ENCODE peak calls at places on chromosomes 11 and 22, in seven cellular contexts. One of them, this sample, is unnamed.

GRCh38 chr11:110428956-110429613 is 663 bp upstream of the FDX1 start:
- DNase-seq in RKO: no peak
- DNase-seq in activated T-cell treated with anti-CD3 and anti-CD28 coated beads for 1 hour: no peak
- DNase-seq in glutamatergic neuron: no peak
- DNase-seq in HS-27A: no peak
- DNase-seq in NCI-H1092 treated with DMSO at 0.1 percent for 48 hours: no peak
- DNase-seq in activated effector memory CD4-positive, alpha-beta T cell treated with anti-CD3 and anti-CD28 coated beads, Interleukin-2, amount 50 U/mL, for 16 hours: no peak
- DNase-seq in this sample: no peak

GRCh38 chr11:12087075-12087775 is 23.2 kb upstream of the MICAL2 start:
- DNase-seq in RKO: peak
- DNase-seq in activated T-cell treated with anti-CD3 and anti-CD28 coated beads for 1 hour: peak
- DNase-seq in glutamatergic neuron: no peak
- DNase-seq in HS-27A: peak
- DNase-seq in NCI-H1092 treated with DMSO at 0.1 percent for 48 hours: no peak
- DNase-seq in activated effector memory CD4-positive, alpha-beta T cell treated with anti-CD3 and anti-CD28 coated beads, Interleukin-2, amount 50 U/mL, for 16 hours: peak
- DNase-seq in this sample: no peak

GRCh38 chr22:30694638-30695350 is at the start of gene OSBP2:
- DNase-seq in RKO: peak
- DNase-seq in activated T-cell treated with anti-CD3 and anti-CD28 coated beads for 1 hour: peak
- DNase-seq in glutamatergic neuron: peak
- DNase-seq in HS-27A: no peak
- DNase-seq in NCI-H1092 treated with DMSO at 0.1 percent for 48 hours: peak
- DNase-seq in activated effector memory CD4-positive, alpha-beta T cell treated with anti-CD3 and anti-CD28 coated beads, Interleukin-2, amount 50 U/mL, for 16 hours: peak
- DNase-seq in this sample: no peak

GRCh38 chr11:11218287-11218986 is 134.6 kb downstream of the CSNK2A3 start:
- DNase-seq in RKO: no peak
- DNase-seq in activated T-cell treated with anti-CD3 and anti-CD28 coated beads for 1 hour: no peak
- DNase-seq in glutamatergic neuron: no peak
- DNase-seq in HS-27A: no peak
- DNase-seq in NCI-H1092 treated with DMSO at 0.1 percent for 48 hours: no peak
- DNase-seq in activated effector memory CD4-positive, alpha-beta T cell treated with anti-CD3 and anti-CD28 coated beads, Interleukin-2, amount 50 U/mL, for 16 hours: no peak
- DNase-seq in this sample: no peak

GRCh38 chr11:69135420-69136363 is 20.0 kb upstream of the SMIM38 start:
- DNase-seq in RKO: no peak
- DNase-seq in activated T-cell treated with anti-CD3 and anti-CD28 coated beads for 1 hour: no peak
- DNase-seq in glutamatergic neuron: no peak
- DNase-seq in HS-27A: no peak
- DNase-seq in NCI-H1092 treated with DMSO at 0.1 percent for 48 hours: no peak
- DNase-seq in activated effector memory CD4-positive, alpha-beta T cell treated with anti-CD3 and anti-CD28 coated beads, Interleukin-2, amount 50 U/mL, for 16 hours: no peak
- DNase-seq in this sample: no peak

GRCh38 chr11:83726316-83726715 is 440.1 kb upstream of the CCDC90B start:
- DNase-seq in RKO: no peak
- DNase-seq in activated T-cell treated with anti-CD3 and anti-CD28 coated beads for 1 hour: no peak
- DNase-seq in glutamatergic neuron: no peak
- DNase-seq in HS-27A: no peak
- DNase-seq in NCI-H1092 treated with DMSO at 0.1 percent for 48 hours: no peak
- DNase-seq in activated effector memory CD4-positive, alpha-beta T cell treated with anti-CD3 and anti-CD28 coated beads, Interleukin-2, amount 50 U/mL, for 16 hours: no peak
- DNase-seq in this sample: no peak

GRCh38 chr22:28906312-28906711 is 22.9 kb downstream of the ZNRF3 start:
- DNase-seq in RKO: no peak
- DNase-seq in activated T-cell treated with anti-CD3 and anti-CD28 coated beads for 1 hour: no peak
- DNase-seq in glutamatergic neuron: no peak
- DNase-seq in HS-27A: no peak
- DNase-seq in NCI-H1092 treated with DMSO at 0.1 percent for 48 hours: no peak
- DNase-seq in activated effector memory CD4-positive, alpha-beta T cell treated with anti-CD3 and anti-CD28 coated beads, Interleukin-2, amount 50 U/mL, for 16 hours: no peak
- DNase-seq in this sample: no peak

GRCh38 chr11:131640320-131640719 is 269.9 kb downstream of the NTM start:
- DNase-seq in RKO: no peak
- DNase-seq in activated T-cell treated with anti-CD3 and anti-CD28 coated beads for 1 hour: no peak
- DNase-seq in glutamatergic neuron: no peak
- DNase-seq in HS-27A: no peak
- DNase-seq in NCI-H1092 treated with DMSO at 0.1 percent for 48 hours: no peak
- DNase-seq in activated effector memory CD4-positive, alpha-beta T cell treated with anti-CD3 and anti-CD28 coated beads, Interleukin-2, amount 50 U/mL, for 16 hours: no peak
- DNase-seq in this sample: no peak

GRCh38 chr11:120400564-120401364 is 64.6 kb downstream of the ARHGEF12 start:
- DNase-seq in RKO: peak
- DNase-seq in activated T-cell treated with anti-CD3 and anti-CD28 coated beads for 1 hour: no peak
- DNase-seq in glutamatergic neuron: no peak
- DNase-seq in HS-27A: peak
- DNase-seq in NCI-H1092 treated with DMSO at 0.1 percent for 48 hours: no peak
- DNase-seq in activated effector memory CD4-positive, alpha-beta T cell treated with anti-CD3 and anti-CD28 coated beads, Interleukin-2, amount 50 U/mL, for 16 hours: no peak
- DNase-seq in this sample: peak

GRCh38 chr22:50282361-50283144 is 12.4 kb upstream of the MAPK11 start:
- DNase-seq in RKO: no peak
- DNase-seq in activated T-cell treated with anti-CD3 and anti-CD28 coated beads for 1 hour: no peak
- DNase-seq in glutamatergic neuron: no peak
- DNase-seq in HS-27A: no peak
- DNase-seq in NCI-H1092 treated with DMSO at 0.1 percent for 48 hours: no peak
- DNase-seq in activated effector memory CD4-positive, alpha-beta T cell treated with anti-CD3 and anti-CD28 coated beads, Interleukin-2, amount 50 U/mL, for 16 hours: no peak
- DNase-seq in this sample: no peak

GRCh38 chr11:61542024-61542461 is 33.5 kb downstream of the LRRC10B start:
- DNase-seq in RKO: no peak
- DNase-seq in activated T-cell treated with anti-CD3 and anti-CD28 coated beads for 1 hour: no peak
- DNase-seq in glutamatergic neuron: no peak
- DNase-seq in HS-27A: no peak
- DNase-seq in NCI-H1092 treated with DMSO at 0.1 percent for 48 hours: peak
- DNase-seq in activated effector memory CD4-positive, alpha-beta T cell treated with anti-CD3 and anti-CD28 coated beads, Interleukin-2, amount 50 U/mL, for 16 hours: no peak
- DNase-seq in this sample: no peak

GRCh38 chr11:90840071-90840470 is 617.2 kb upstream of the CHORDC1 start:
- DNase-seq in RKO: no peak
- DNase-seq in activated T-cell treated with anti-CD3 and anti-CD28 coated beads for 1 hour: no peak
- DNase-seq in glutamatergic neuron: no peak
- DNase-seq in HS-27A: no peak
- DNase-seq in NCI-H1092 treated with DMSO at 0.1 percent for 48 hours: no peak
- DNase-seq in activated effector memory CD4-positive, alpha-beta T cell treated with anti-CD3 and anti-CD28 coated beads, Interleukin-2, amount 50 U/mL, for 16 hours: no peak
- DNase-seq in this sample: no peak

GRCh38 chr11:113637636-113638035 is 68.5 kb downstream of the TMPRSS5 start:
- DNase-seq in RKO: no peak
- DNase-seq in activated T-cell treated with anti-CD3 and anti-CD28 coated beads for 1 hour: no peak
- DNase-seq in glutamatergic neuron: no peak
- DNase-seq in HS-27A: no peak
- DNase-seq in NCI-H1092 treated with DMSO at 0.1 percent for 48 hours: no peak
- DNase-seq in activated effector memory CD4-positive, alpha-beta T cell treated with anti-CD3 and anti-CD28 coated beads, Interleukin-2, amount 50 U/mL, for 16 hours: no peak
- DNase-seq in this sample: no peak

GRCh38 chr11:4607782-4608666 is at the start of gene TRIM68:
- DNase-seq in RKO: peak
- DNase-seq in activated T-cell treated with anti-CD3 and anti-CD28 coated beads for 1 hour: peak
- DNase-seq in glutamatergic neuron: peak
- DNase-seq in HS-27A: peak
- DNase-seq in NCI-H1092 treated with DMSO at 0.1 percent for 48 hours: peak
- DNase-seq in activated effector memory CD4-positive, alpha-beta T cell treated with anti-CD3 and anti-CD28 coated beads, Interleukin-2, amount 50 U/mL, for 16 hours: peak
- DNase-seq in this sample: peak

GRCh38 chr11:70942593-70942992 is 309.8 kb downstream of the SHANK2 start:
- DNase-seq in RKO: no peak
- DNase-seq in activated T-cell treated with anti-CD3 and anti-CD28 coated beads for 1 hour: no peak
- DNase-seq in glutamatergic neuron: peak
- DNase-seq in HS-27A: no peak
- DNase-seq in NCI-H1092 treated with DMSO at 0.1 percent for 48 hours: no peak
- DNase-seq in activated effector memory CD4-positive, alpha-beta T cell treated with anti-CD3 and anti-CD28 coated beads, Interleukin-2, amount 50 U/mL, for 16 hours: no peak
- DNase-seq in this sample: peak

GRCh38 chr22:39723899-39724351 is 153.4 kb downstream of the CACNA1I start:
- DNase-seq in RKO: peak
- DNase-seq in activated T-cell treated with anti-CD3 and anti-CD28 coated beads for 1 hour: no peak
- DNase-seq in glutamatergic neuron: no peak
- DNase-seq in HS-27A: no peak
- DNase-seq in NCI-H1092 treated with DMSO at 0.1 percent for 48 hours: no peak
- DNase-seq in activated effector memory CD4-positive, alpha-beta T cell treated with anti-CD3 and anti-CD28 coated beads, Interleukin-2, amount 50 U/mL, for 16 hours: peak
- DNase-seq in this sample: peak

GRCh38 chr22:42933783-42934144 is 76.7 kb upstream of the ARFGAP3 start:
- DNase-seq in RKO: peak
- DNase-seq in activated T-cell treated with anti-CD3 and anti-CD28 coated beads for 1 hour: no peak
- DNase-seq in glutamatergic neuron: no peak
- DNase-seq in HS-27A: peak
- DNase-seq in NCI-H1092 treated with DMSO at 0.1 percent for 48 hours: no peak
- DNase-seq in activated effector memory CD4-positive, alpha-beta T cell treated with anti-CD3 and anti-CD28 coated beads, Interleukin-2, amount 50 U/mL, for 16 hours: no peak
- DNase-seq in this sample: peak

This sample was measured in SK-MEL-5.